ENCODE peak calls at places on chromosome 15, in eight cellular contexts. One of them, this sample, is unnamed.

GRCh38 chr15:27086800-27087199 is 115.8 kb downstream of the GABRG3 start:
- DNase-seq in dorsolateral prefrontal cortex: no peak
- DNase-seq in stimulated activated naive CD4-positive, alpha-beta T cell: no peak
- DNase-seq in ACHN: no peak
- DNase-seq in HCT116: no peak
- DNase-seq in DMS 273 treated with DMSO at 0.1 percent for 48 hours: no peak
- DNase-seq in RKO: no peak
- DNase-seq in brain microvascular endothelial cell: no peak
- DNase-seq in this sample: no peak

GRCh38 chr15:66862111-66862815 is 160.2 kb downstream of the SMAD6 start:
- DNase-seq in dorsolateral prefrontal cortex: no peak
- DNase-seq in stimulated activated naive CD4-positive, alpha-beta T cell: no peak
- DNase-seq in ACHN: peak; percentile 17
- DNase-seq in HCT116: no peak
- DNase-seq in DMS 273 treated with DMSO at 0.1 percent for 48 hours: no peak
- DNase-seq in RKO: no peak
- DNase-seq in brain microvascular endothelial cell: no peak
- DNase-seq in this sample: no peak

GRCh38 chr15:94792166-94792565 is 560.8 kb downstream of the MCTP2 start:
- DNase-seq in dorsolateral prefrontal cortex: no peak
- DNase-seq in stimulated activated naive CD4-positive, alpha-beta T cell: no peak
- DNase-seq in ACHN: no peak
- DNase-seq in HCT116: no peak
- DNase-seq in DMS 273 treated with DMSO at 0.1 percent for 48 hours: no peak
- DNase-seq in RKO: no peak
- DNase-seq in brain microvascular endothelial cell: peak; percentile 65
- DNase-seq in this sample: no peak

GRCh38 chr15:41258706-41259471 is 27.8 kb downstream of the CHP1 start:
- DNase-seq in dorsolateral prefrontal cortex: no peak
- DNase-seq in stimulated activated naive CD4-positive, alpha-beta T cell: no peak
- DNase-seq in ACHN: no peak
- DNase-seq in HCT116: no peak
- DNase-seq in DMS 273 treated with DMSO at 0.1 percent for 48 hours: no peak
- DNase-seq in RKO: peak; percentile 18
- DNase-seq in brain microvascular endothelial cell: no peak
- DNase-seq in this sample: no peak

GRCh38 chr15:61003683-61004299 is 225.3 kb downstream of the RORA start:
- DNase-seq in dorsolateral prefrontal cortex: no peak
- DNase-seq in stimulated activated naive CD4-positive, alpha-beta T cell: no peak
- DNase-seq in ACHN: no peak
- DNase-seq in HCT116: no peak
- DNase-seq in DMS 273 treated with DMSO at 0.1 percent for 48 hours: no peak
- DNase-seq in RKO: no peak
- DNase-seq in brain microvascular endothelial cell: no peak
- DNase-seq in this sample: no peak

GRCh38 chr15:72796515-72797337 is 13.2 kb upstream of the ADPGK start:
- DNase-seq in dorsolateral prefrontal cortex: no peak
- DNase-seq in stimulated activated naive CD4-positive, alpha-beta T cell: peak; percentile 7
- DNase-seq in ACHN: peak; percentile 53
- DNase-seq in HCT116: peak; percentile 15
- DNase-seq in DMS 273 treated with DMSO at 0.1 percent for 48 hours: no peak
- DNase-seq in RKO: peak; percentile 73
- DNase-seq in brain microvascular endothelial cell: no peak
- DNase-seq in this sample: peak; percentile 19

GRCh38 chr15:70318594-70318993 is 220.9 kb upstream of the TLE3 start:
- DNase-seq in dorsolateral prefrontal cortex: no peak
- DNase-seq in stimulated activated naive CD4-positive, alpha-beta T cell: no peak
- DNase-seq in ACHN: no peak
- DNase-seq in HCT116: no peak
- DNase-seq in DMS 273 treated with DMSO at 0.1 percent for 48 hours: no peak
- DNase-seq in RKO: no peak
- DNase-seq in brain microvascular endothelial cell: peak; percentile 29
- DNase-seq in this sample: peak; percentile 25

GRCh38 chr15:32649336-32649735 is 7.8 kb downstream of the SCG5 start:
- DNase-seq in dorsolateral prefrontal cortex: no peak
- DNase-seq in stimulated activated naive CD4-positive, alpha-beta T cell: no peak
- DNase-seq in ACHN: peak; percentile 12
- DNase-seq in HCT116: no peak
- DNase-seq in DMS 273 treated with DMSO at 0.1 percent for 48 hours: no peak
- DNase-seq in RKO: no peak
- DNase-seq in brain microvascular endothelial cell: peak; percentile 60
- DNase-seq in this sample: no peak

GRCh38 chr15:73335471-73335870 is 33.3 kb downstream of the HCN4 start:
- DNase-seq in dorsolateral prefrontal cortex: no peak
- DNase-seq in stimulated activated naive CD4-positive, alpha-beta T cell: no peak
- DNase-seq in ACHN: no peak
- DNase-seq in HCT116: no peak
- DNase-seq in DMS 273 treated with DMSO at 0.1 percent for 48 hours: no peak
- DNase-seq in RKO: no peak
- DNase-seq in brain microvascular endothelial cell: no peak
- DNase-seq in this sample: no peak

GRCh38 chr15:78209646-78210348 is 24.6 kb downstream of the ACSBG1 start:
- DNase-seq in dorsolateral prefrontal cortex: no peak
- DNase-seq in stimulated activated naive CD4-positive, alpha-beta T cell: no peak
- DNase-seq in ACHN: no peak
- DNase-seq in HCT116: no peak
- DNase-seq in DMS 273 treated with DMSO at 0.1 percent for 48 hours: no peak
- DNase-seq in RKO: no peak
- DNase-seq in brain microvascular endothelial cell: no peak
- DNase-seq in this sample: no peak

GRCh38 chr15:44729394-44729913 is 6.9 kb upstream of the TRIM69 start:
- DNase-seq in dorsolateral prefrontal cortex: peak; percentile 50
- DNase-seq in stimulated activated naive CD4-positive, alpha-beta T cell: no peak
- DNase-seq in ACHN: no peak
- DNase-seq in HCT116: no peak
- DNase-seq in DMS 273 treated with DMSO at 0.1 percent for 48 hours: no peak
- DNase-seq in RKO: peak; percentile 43
- DNase-seq in brain microvascular endothelial cell: no peak
- DNase-seq in this sample: peak; percentile 75

GRCh38 chr15:66953523-66954229 is 111.7 kb upstream of the SMAD3 start:
- DNase-seq in dorsolateral prefrontal cortex: no peak
- DNase-seq in stimulated activated naive CD4-positive, alpha-beta T cell: no peak
- DNase-seq in ACHN: no peak
- DNase-seq in HCT116: no peak
- DNase-seq in DMS 273 treated with DMSO at 0.1 percent for 48 hours: no peak
- DNase-seq in RKO: no peak
- DNase-seq in brain microvascular endothelial cell: no peak
- DNase-seq in this sample: no peak

GRCh38 chr15:38562278-38562677 is 2.3 kb downstream of the RASGRP1 start:
- DNase-seq in dorsolateral prefrontal cortex: no peak
- DNase-seq in stimulated activated naive CD4-positive, alpha-beta T cell: no peak
- DNase-seq in ACHN: no peak
- DNase-seq in HCT116: no peak
- DNase-seq in DMS 273 treated with DMSO at 0.1 percent for 48 hours: no peak
- DNase-seq in RKO: no peak
- DNase-seq in brain microvascular endothelial cell: no peak
- DNase-seq in this sample: no peak

GRCh38 chr15:74696398-74696729 is 540 bp upstream of the EDC3 start:
- DNase-seq in dorsolateral prefrontal cortex: no peak
- DNase-seq in stimulated activated naive CD4-positive, alpha-beta T cell: no peak
- DNase-seq in ACHN: no peak
- DNase-seq in HCT116: no peak
- DNase-seq in DMS 273 treated with DMSO at 0.1 percent for 48 hours: no peak
- DNase-seq in RKO: no peak
- DNase-seq in brain microvascular endothelial cell: no peak
- DNase-seq in this sample: no peak

GRCh38 chr15:63015618-63016017 is 26.9 kb upstream of the TPM1 start:
- DNase-seq in dorsolateral prefrontal cortex: no peak
- DNase-seq in stimulated activated naive CD4-positive, alpha-beta T cell: no peak
- DNase-seq in ACHN: peak; percentile 73
- DNase-seq in HCT116: no peak
- DNase-seq in DMS 273 treated with DMSO at 0.1 percent for 48 hours: no peak
- DNase-seq in RKO: peak; percentile 77
- DNase-seq in brain microvascular endothelial cell: peak; percentile 78
- DNase-seq in this sample: no peak

GRCh38 chr15:41492597-41493204 is 973 bp upstream of the ITPKA start:
- DNase-seq in dorsolateral prefrontal cortex: no peak
- DNase-seq in stimulated activated naive CD4-positive, alpha-beta T cell: no peak
- DNase-seq in ACHN: peak; percentile 26
- DNase-seq in HCT116: no peak
- DNase-seq in DMS 273 treated with DMSO at 0.1 percent for 48 hours: no peak
- DNase-seq in RKO: peak; percentile 51
- DNase-seq in brain microvascular endothelial cell: no peak
- DNase-seq in this sample: no peak

GRCh38 chr15:95162967-95163531 is 931.7 kb downstream of the MCTP2 start:
- DNase-seq in dorsolateral prefrontal cortex: no peak
- DNase-seq in stimulated activated naive CD4-positive, alpha-beta T cell: no peak
- DNase-seq in ACHN: peak; percentile 4
- DNase-seq in HCT116: no peak
- DNase-seq in DMS 273 treated with DMSO at 0.1 percent for 48 hours: no peak
- DNase-seq in RKO: peak; percentile 3
- DNase-seq in brain microvascular endothelial cell: peak; percentile 82
- DNase-seq in this sample: no peak